ENCODE peak calls at places on chromosomes 3 and 15, in nine cellular contexts. F is A549; B is PC-3; K is B cell; L is ovary; X is progenitor cell of endocrine pancreas; A is neural crest cell; P is CD8-positive, alpha-beta T cell; M is cardiac muscle cell. O is an unnamed sample.

GRCh38 chr3:56536735-56537134 is 20.2 kb upstream of the CCDC66 start:
- DNase-seq in L (no peak), A (no peak), B (no peak), M (no peak), F (no peak), K (no peak), P (no peak), X (no peak), O (no peak)

GRCh38 chr3:16474920-16475319 is 38.6 kb downstream of the RFTN1 start:
- DNase-seq in K (no peak), M (no peak), L (no peak), B (no peak), F (no peak), A (no peak), P (no peak), X (no peak), O (no peak)

GRCh38 chr15:64930778-64931240 is 19.1 kb downstream of the ANKDD1A start:
- DNase-seq in L (peak; percentile 11), F (peak; percentile 31), A (no peak), B (no peak), P (no peak), X (no peak), K (peak; percentile 17), M (no peak), O (no peak)

GRCh38 chr3:59660376-59660775 is 610.6 kb upstream of the CFAP20DC start:
- DNase-seq in P (no peak), F (peak; percentile 14), L (no peak), B (peak; percentile 68), A (no peak), K (no peak), X (no peak), M (no peak), O (no peak)

GRCh38 chr3:155870945-155871745 is 695 bp downstream of the GMPS start:
- DNase-seq in L (peak; percentile 41), F (peak; percentile 43), K (peak; percentile 43), P (peak; percentile 36), M (peak; percentile 56), A (peak; percentile 43), X (peak; percentile 44), B (peak; percentile 44), O (no peak)

GRCh38 chr3:161270991-161271390 is 49.9 kb downstream of the NMD3 start:
- DNase-seq in F (no peak), P (no peak), M (no peak), A (no peak), L (no peak), K (no peak), X (no peak), B (no peak), O (no peak)

GRCh38 chr3:41234823-41235722 is 35.8 kb downstream of the CTNNB1 start:
- DNase-seq in B (peak; percentile 39), L (no peak), K (no peak), F (no peak), X (no peak), P (no peak), M (no peak), A (no peak), O (peak; percentile 73)

GRCh38 chr3:127044996-127045395 is 62.1 kb downstream of the PLXNA1 start:
- DNase-seq in K (no peak), M (peak; percentile 7), A (no peak), P (no peak), B (peak; percentile 6), L (no peak), X (no peak), F (peak; percentile 13), O (no peak)

GRCh38 chr3:89504432-89504831 is 397.0 kb downstream of the EPHA3 start:
- DNase-seq in K (no peak), X (no peak), M (no peak), B (no peak), L (no peak), A (no peak), P (no peak), F (no peak), O (no peak)

GRCh38 chr15:101049282-101049681 is 130.1 kb downstream of the LRRK1 start:
- DNase-seq in K (no peak), F (no peak), L (peak; percentile 11), P (no peak), M (no peak), A (no peak), X (peak; percentile 3), B (no peak), O (no peak)

GRCh38 chr15:101051291-101052030 is 132.3 kb downstream of the LRRK1 start:
- DNase-seq in M (no peak), X (no peak), L (peak; percentile 13), A (peak; percentile 0), B (no peak), F (no peak), K (peak; percentile 28), P (no peak), O (no peak)

GRCh38 chr15:101052031-101052620 is 133.0 kb downstream of the LRRK1 start:
- DNase-seq in M (peak; percentile 9), X (no peak), P (no peak), A (peak; percentile 0), K (peak; percentile 32), L (no peak), F (no peak), B (no peak), O (no peak)

GRCh38 chr15:101049856-101050646 is 130.9 kb downstream of the LRRK1 start:
- DNase-seq in M (no peak), A (peak; percentile 1), X (peak; percentile 4), L (peak; percentile 47), P (no peak), K (no peak), B (no peak), F (no peak), O (no peak)

DNA sequence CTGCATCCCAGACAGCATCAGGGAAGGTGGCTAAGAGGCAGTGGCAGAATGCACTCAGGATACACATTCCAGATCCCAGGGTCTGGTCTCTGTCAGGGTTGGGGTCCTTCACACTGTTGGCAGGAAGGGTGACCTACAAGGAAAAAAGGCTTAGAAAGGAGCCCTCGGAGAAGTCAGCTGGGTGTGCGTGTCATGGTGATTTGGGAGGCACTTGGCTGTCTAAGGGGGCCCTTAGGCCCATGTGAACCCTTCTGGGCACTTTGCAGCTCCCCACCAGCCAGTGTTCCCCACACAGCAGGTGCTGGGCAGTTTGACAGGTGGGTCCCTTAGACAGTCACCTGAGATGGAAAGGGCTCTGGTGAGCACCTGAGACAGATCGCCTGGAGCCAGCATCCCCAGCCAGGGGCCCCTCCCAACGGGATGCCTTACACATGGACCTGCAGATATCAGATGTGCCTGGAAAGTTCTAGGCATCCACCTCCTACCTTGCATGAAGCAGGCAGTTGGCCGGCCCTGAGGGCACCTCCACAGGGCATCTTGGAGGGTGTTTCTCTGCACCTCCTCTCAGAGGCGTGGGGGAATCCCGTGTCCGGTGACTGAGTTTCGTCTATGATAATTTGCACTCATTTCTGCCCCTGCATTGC is 131.6 kb downstream of the LRRK1 start:
- DNase-seq in B (no peak), A (peak; percentile 0), F (no peak), K (peak; percentile 20), P (no peak), M (no peak), X (no peak), L (peak; percentile 7), O (no peak)
- TF ChIP-seq CTCF in B (no peak), A (no peak), F (no peak), K (no peak), P (no peak), M (no peak), X (no peak), L (no peak), O (no peak)

GRCh38 chr15:59289574-59289973 is 82.9 kb downstream of the LDHAL6B start:
- DNase-seq in X (no peak), A (no peak), F (no peak), B (no peak), P (no peak), K (no peak), L (no peak), M (no peak), O (no peak)
- TF ChIP-seq CTCF in X (no peak), A (no peak), F (no peak), B (no peak), P (no peak), K (no peak), L (no peak), M (no peak), O (no peak)

DNA sequence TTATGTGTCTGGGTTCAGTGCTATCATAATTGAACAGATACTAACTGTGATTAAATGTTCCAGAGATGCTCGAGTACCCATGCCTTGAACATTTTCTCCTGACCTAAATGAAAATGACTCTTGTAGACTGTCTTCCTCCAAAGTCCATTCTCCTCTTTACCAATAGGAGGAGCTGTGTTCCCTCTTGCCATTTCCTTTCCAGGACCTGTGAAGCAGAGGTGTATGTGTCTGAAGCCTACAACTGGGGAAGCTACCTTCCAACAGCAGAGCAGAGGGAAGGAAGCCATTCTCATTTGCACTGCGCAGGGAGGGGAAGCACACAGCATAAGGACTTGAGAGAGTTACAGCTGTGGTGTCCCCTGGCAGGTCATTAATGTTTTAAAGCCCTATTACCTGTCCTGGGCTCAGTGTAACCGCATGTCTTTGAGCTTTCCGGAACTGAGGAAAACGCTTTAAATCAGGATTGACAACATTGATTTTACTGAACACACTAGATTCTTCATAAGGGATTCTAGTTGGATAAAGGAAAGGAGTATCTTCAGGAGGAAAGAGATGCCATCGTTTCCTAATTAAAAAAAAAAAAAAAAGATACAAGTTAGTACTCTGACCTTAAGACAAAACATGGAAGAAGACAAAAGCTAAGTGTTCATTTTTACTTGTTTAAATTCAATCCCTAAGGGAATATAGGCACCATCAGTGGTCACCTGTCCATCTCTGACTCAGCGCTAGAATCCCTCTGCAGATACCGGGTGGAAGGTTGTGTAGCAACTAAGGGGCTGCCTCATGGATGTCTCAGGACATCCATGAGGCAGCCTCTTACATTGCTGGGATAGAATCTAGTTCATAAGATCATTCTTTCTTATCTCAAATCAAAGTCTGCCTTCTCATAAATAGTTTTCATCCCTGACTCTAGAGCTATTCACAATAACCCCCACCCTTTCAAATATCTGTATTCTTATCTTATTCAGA is 38.5 kb downstream of the HSPBAP1 start:
- DNase-seq in X (no peak), A (no peak), F (peak; percentile 67), M (peak; percentile 52), L (no peak), P (no peak), B (peak; percentile 85), K (no peak), O (no peak)
- TF ChIP-seq CTCF in X (peak; percentile 68), A (peak; percentile 72), F (peak; percentile 66), M (peak; percentile 86), L (no peak), P (peak; percentile 75), B (peak; percentile 97), K (peak; percentile 76), O (peak; percentile 69)

GRCh38 chr3:49719214-49719884 is at the start of gene AMIGO3:
- DNase-seq in X (peak; percentile 76), M (peak; percentile 97), L (peak; percentile 96), P (peak; percentile 93), F (peak; percentile 82), K (peak; percentile 91), B (peak; percentile 92), A (peak; percentile 90), O (peak; percentile 63)
- TF ChIP-seq CTCF in X (peak; percentile 72), M (peak; percentile 34), L (no peak), P (peak; percentile 94), F (no peak), K (peak; percentile 91), B (peak; percentile 50), A (peak; percentile 73), O (peak; percentile 36)